ENCODE peak calls at places on chromosomes 5 and 9, in ten cellular contexts. One of them, this sample, is unnamed. For H3K27me3, the result is how much of the 10 kb centered on the place peaks cover.

GRCh38 chr5:180161420-180162303 is 47.3 kb downstream of the RASGEF1C start:
- DNase-seq in GM23248: no peak
- DNase-seq in neural progenitor cell: peak
- DNase-seq in HCT116: no peak
- DNase-seq in PC-9: no peak
- DNase-seq in fibroblast of lung: no peak
- DNase-seq in GM23338: peak
- DNase-seq in HepG2: peak
- DNase-seq in IMR-90: no peak
- DNase-seq in H1: no peak
- DNase-seq in this sample: peak

GRCh38 chr5:62486672-62487071 is 74.1 kb downstream of the IPO11 start:
- DNase-seq in GM23248: no peak
- DNase-seq in neural progenitor cell: no peak
- DNase-seq in HCT116: no peak
- DNase-seq in PC-9: no peak
- DNase-seq in fibroblast of lung: no peak
- DNase-seq in GM23338: no peak
- DNase-seq in HepG2: no peak
- DNase-seq in IMR-90: no peak
- DNase-seq in H1: no peak
- DNase-seq in this sample: no peak

GRCh38 chr9:83385317-83385716 is 152.9 kb downstream of the FRMD3 start:
- DNase-seq in GM23248: peak
- DNase-seq in neural progenitor cell: no peak
- DNase-seq in HCT116: no peak
- DNase-seq in PC-9: no peak
- DNase-seq in fibroblast of lung: no peak
- DNase-seq in GM23338: no peak
- DNase-seq in HepG2: no peak
- DNase-seq in IMR-90: no peak
- DNase-seq in H1: no peak
- DNase-seq in this sample: no peak

GRCh38 chr5:40240111-40240510 is 439.6 kb upstream of the PTGER4 start:
- DNase-seq in GM23248: peak
- DNase-seq in neural progenitor cell: no peak
- DNase-seq in HCT116: no peak
- DNase-seq in PC-9: no peak
- DNase-seq in fibroblast of lung: peak
- DNase-seq in GM23338: no peak
- DNase-seq in HepG2: no peak
- DNase-seq in IMR-90: peak
- DNase-seq in H1: no peak
- DNase-seq in this sample: no peak

GRCh38 chr9:82722051-82722450 is 340.9 kb downstream of the RASEF start:
- DNase-seq in GM23248: no peak
- DNase-seq in neural progenitor cell: no peak
- DNase-seq in HCT116: no peak
- DNase-seq in PC-9: no peak
- DNase-seq in fibroblast of lung: no peak
- DNase-seq in GM23338: no peak
- DNase-seq in HepG2: no peak
- DNase-seq in IMR-90: no peak
- DNase-seq in H1: no peak
- DNase-seq in this sample: no peak

GRCh38 chr5:103393131-103393754 is 134.7 kb downstream of the MACIR start:
- DNase-seq in GM23248: peak
- DNase-seq in neural progenitor cell: peak
- DNase-seq in HCT116: no peak
- DNase-seq in PC-9: no peak
- DNase-seq in fibroblast of lung: peak
- DNase-seq in GM23338: peak
- DNase-seq in HepG2: no peak
- DNase-seq in IMR-90: no peak
- DNase-seq in H1: no peak
- DNase-seq in this sample: no peak

GRCh38 chr5:129447968-129448367 is 12.1 kb upstream of the ADAMTS19 start:
- DNase-seq in GM23248: no peak
- DNase-seq in neural progenitor cell: no peak
- DNase-seq in HCT116: no peak
- DNase-seq in PC-9: no peak
- DNase-seq in fibroblast of lung: no peak
- DNase-seq in GM23338: no peak
- DNase-seq in HepG2: no peak
- DNase-seq in IMR-90: no peak
- DNase-seq in H1: no peak
- DNase-seq in this sample: no peak

GRCh38 chr9:112532427-112532826 is 45.8 kb downstream of the KIAA1958 start:
- DNase-seq in GM23248: peak
- DNase-seq in neural progenitor cell: no peak
- DNase-seq in HCT116: no peak
- DNase-seq in PC-9: no peak
- DNase-seq in fibroblast of lung: peak
- DNase-seq in GM23338: no peak
- DNase-seq in HepG2: no peak
- DNase-seq in IMR-90: peak
- DNase-seq in H1: no peak
- DNase-seq in this sample: no peak

GRCh38 chr5:76617675-76618074 is 5.5 kb downstream of the F2RL2 start:
- DNase-seq in GM23248: peak
- DNase-seq in neural progenitor cell: no peak
- DNase-seq in HCT116: no peak
- DNase-seq in PC-9: no peak
- DNase-seq in fibroblast of lung: peak
- DNase-seq in GM23338: no peak
- DNase-seq in HepG2: no peak
- DNase-seq in IMR-90: peak
- DNase-seq in H1: no peak
- DNase-seq in this sample: no peak

GRCh38 chr9:13932472-13933267 is 381.3 kb downstream of the NFIB start:
- DNase-seq in GM23248: no peak
- DNase-seq in neural progenitor cell: no peak
- DNase-seq in HCT116: no peak
- DNase-seq in PC-9: no peak
- DNase-seq in fibroblast of lung: no peak
- DNase-seq in GM23338: no peak
- DNase-seq in HepG2: no peak
- DNase-seq in IMR-90: no peak
- DNase-seq in H1: no peak
- DNase-seq in this sample: no peak

GRCh38 chr5:135193213-135194125 is 159.4 kb upstream of the PITX1 start:
- DNase-seq in GM23248: peak
- DNase-seq in neural progenitor cell: no peak
- DNase-seq in HCT116: no peak
- DNase-seq in PC-9: no peak
- DNase-seq in fibroblast of lung: peak
- DNase-seq in GM23338: no peak
- DNase-seq in HepG2: no peak
- DNase-seq in IMR-90: peak
- DNase-seq in H1: peak
- DNase-seq in this sample: peak

GRCh38 chr5:135190345-135191083 is 156.5 kb upstream of the PITX1 start:
- DNase-seq in GM23248: no peak
- DNase-seq in neural progenitor cell: peak
- DNase-seq in HCT116: no peak
- DNase-seq in PC-9: no peak
- DNase-seq in fibroblast of lung: no peak
- DNase-seq in GM23338: peak
- DNase-seq in HepG2: no peak
- DNase-seq in IMR-90: no peak
- DNase-seq in H1: peak
- DNase-seq in this sample: no peak

GRCh38 chr5:135191084-135191826 is 157.2 kb upstream of the PITX1 start:
- DNase-seq in GM23248: peak
- DNase-seq in neural progenitor cell: peak
- DNase-seq in HCT116: peak
- DNase-seq in PC-9: peak
- DNase-seq in fibroblast of lung: peak
- DNase-seq in GM23338: peak
- DNase-seq in HepG2: peak
- DNase-seq in IMR-90: peak
- DNase-seq in H1: peak
- DNase-seq in this sample: peak

GRCh38 chr5:135194126-135194488 is 160.1 kb upstream of the PITX1 start:
- DNase-seq in GM23248: no peak
- DNase-seq in neural progenitor cell: no peak
- DNase-seq in HCT116: no peak
- DNase-seq in PC-9: no peak
- DNase-seq in fibroblast of lung: no peak
- DNase-seq in GM23338: no peak
- DNase-seq in HepG2: no peak
- DNase-seq in IMR-90: no peak
- DNase-seq in H1: no peak
- DNase-seq in this sample: no peak

GRCh38 chr5:135192351-135192750 is 158.3 kb upstream of the PITX1 start:
- DNase-seq in GM23248: no peak
- DNase-seq in neural progenitor cell: no peak
- DNase-seq in HCT116: no peak
- DNase-seq in PC-9: no peak
- DNase-seq in fibroblast of lung: no peak
- DNase-seq in GM23338: no peak
- DNase-seq in HepG2: no peak
- DNase-seq in IMR-90: no peak
- DNase-seq in H1: peak
- DNase-seq in this sample: no peak
- H3K27me3 ChIP-seq in GM23248: under half
- H3K27me3 ChIP-seq in neural progenitor cell: half or more
- H3K27me3 ChIP-seq in HCT116: under half
- H3K27me3 ChIP-seq in PC-9: under half
- H3K27me3 ChIP-seq in fibroblast of lung: under half
- H3K27me3 ChIP-seq in GM23338: under half
- H3K27me3 ChIP-seq in HepG2: under half
- H3K27me3 ChIP-seq in IMR-90: under half
- H3K27me3 ChIP-seq in H1: under half
- H3K27me3 ChIP-seq in this sample: under half

GRCh38 chr5:65356274-65356673 is 125.4 kb downstream of the ADAMTS6 start:
- DNase-seq in GM23248: no peak
- DNase-seq in neural progenitor cell: no peak
- DNase-seq in HCT116: no peak
- DNase-seq in PC-9: no peak
- DNase-seq in fibroblast of lung: no peak
- DNase-seq in GM23338: no peak
- DNase-seq in HepG2: no peak
- DNase-seq in IMR-90: no peak
- DNase-seq in H1: no peak
- DNase-seq in this sample: no peak

GRCh38 chr5:65359981-65360380 is 121.7 kb downstream of the ADAMTS6 start:
- DNase-seq in GM23248: peak
- DNase-seq in neural progenitor cell: no peak
- DNase-seq in HCT116: no peak
- DNase-seq in PC-9: no peak
- DNase-seq in fibroblast of lung: peak
- DNase-seq in GM23338: no peak
- DNase-seq in HepG2: no peak
- DNase-seq in IMR-90: peak
- DNase-seq in H1: no peak
- DNase-seq in this sample: no peak

GRCh38 chr5:65359569-65359968 is 122.2 kb downstream of the ADAMTS6 start:
- DNase-seq in GM23248: no peak
- DNase-seq in neural progenitor cell: no peak
- DNase-seq in HCT116: no peak
- DNase-seq in PC-9: no peak
- DNase-seq in fibroblast of lung: no peak
- DNase-seq in GM23338: no peak
- DNase-seq in HepG2: no peak
- DNase-seq in IMR-90: no peak
- DNase-seq in H1: no peak
- DNase-seq in this sample: no peak

GRCh38 chr5:65355301-65355700 is 126.4 kb downstream of the ADAMTS6 start:
- DNase-seq in GM23248: no peak
- DNase-seq in neural progenitor cell: no peak
- DNase-seq in HCT116: no peak
- DNase-seq in PC-9: no peak
- DNase-seq in fibroblast of lung: no peak
- DNase-seq in GM23338: no peak
- DNase-seq in HepG2: no peak
- DNase-seq in IMR-90: peak
- DNase-seq in H1: no peak
- DNase-seq in this sample: no peak
- H2AFZ ChIP-seq in GM23248: no peak
- H2AFZ ChIP-seq in neural progenitor cell: no peak
- H2AFZ ChIP-seq in HCT116: no peak
- H2AFZ ChIP-seq in PC-9: peak
- H2AFZ ChIP-seq in fibroblast of lung: no peak
- H2AFZ ChIP-seq in GM23338: no peak
- H2AFZ ChIP-seq in HepG2: no peak
- H2AFZ ChIP-seq in IMR-90: no peak
- H2AFZ ChIP-seq in H1: no peak
- H2AFZ ChIP-seq in this sample: no peak

GRCh38 chr5:35146386-35146785 is 83.9 kb downstream of the PRLR start:
- DNase-seq in GM23248: peak
- DNase-seq in neural progenitor cell: peak
- DNase-seq in HCT116: no peak
- DNase-seq in PC-9: no peak
- DNase-seq in fibroblast of lung: no peak
- DNase-seq in GM23338: no peak
- DNase-seq in HepG2: no peak
- DNase-seq in IMR-90: no peak
- DNase-seq in H1: no peak
- DNase-seq in this sample: no peak

GRCh38 chr5:35149041-35149440 is 81.2 kb downstream of the PRLR start:
- DNase-seq in GM23248: no peak
- DNase-seq in neural progenitor cell: no peak
- DNase-seq in HCT116: no peak
- DNase-seq in PC-9: no peak
- DNase-seq in fibroblast of lung: no peak
- DNase-seq in GM23338: no peak
- DNase-seq in HepG2: no peak
- DNase-seq in IMR-90: no peak
- DNase-seq in H1: no peak
- DNase-seq in this sample: no peak

GRCh38 chr5:35143841-35144240 is 86.4 kb downstream of the PRLR start:
- DNase-seq in GM23248: peak
- DNase-seq in neural progenitor cell: no peak
- DNase-seq in HCT116: no peak
- DNase-seq in PC-9: no peak
- DNase-seq in fibroblast of lung: no peak
- DNase-seq in GM23338: no peak
- DNase-seq in HepG2: no peak
- DNase-seq in IMR-90: no peak
- DNase-seq in H1: no peak
- DNase-seq in this sample: no peak

GRCh38 chr5:35141739-35142138 is 88.5 kb downstream of the PRLR start:
- DNase-seq in GM23248: no peak
- DNase-seq in neural progenitor cell: no peak
- DNase-seq in HCT116: no peak
- DNase-seq in PC-9: no peak
- DNase-seq in fibroblast of lung: no peak
- DNase-seq in GM23338: no peak
- DNase-seq in HepG2: no peak
- DNase-seq in IMR-90: no peak
- DNase-seq in H1: no peak
- DNase-seq in this sample: no peak

GRCh38 chr5:35145671-35146317 is 84.5 kb downstream of the PRLR start:
- DNase-seq in GM23248: peak
- DNase-seq in neural progenitor cell: no peak
- DNase-seq in HCT116: no peak
- DNase-seq in PC-9: no peak
- DNase-seq in fibroblast of lung: no peak
- DNase-seq in GM23338: no peak
- DNase-seq in HepG2: no peak
- DNase-seq in IMR-90: peak
- DNase-seq in H1: no peak
- DNase-seq in this sample: no peak
- H3K27me3 ChIP-seq in GM23248: under half
- H3K27me3 ChIP-seq in neural progenitor cell: under half
- H3K27me3 ChIP-seq in HCT116: under half
- H3K27me3 ChIP-seq in PC-9: under half
- H3K27me3 ChIP-seq in fibroblast of lung: under half
- H3K27me3 ChIP-seq in GM23338: under half
- H3K27me3 ChIP-seq in HepG2: under half
- H3K27me3 ChIP-seq in IMR-90: under half
- H3K27me3 ChIP-seq in H1: under half
- H3K27me3 ChIP-seq in this sample: under half

GRCh38 chr5:113336975-113337374 is 97.8 kb downstream of the TSSK1B start:
- DNase-seq in GM23248: peak
- DNase-seq in neural progenitor cell: peak
- DNase-seq in HCT116: peak
- DNase-seq in PC-9: peak
- DNase-seq in fibroblast of lung: peak
- DNase-seq in GM23338: peak
- DNase-seq in HepG2: peak
- DNase-seq in IMR-90: peak
- DNase-seq in H1: peak
- DNase-seq in this sample: peak
- H2AFZ ChIP-seq in GM23248: no peak
- H2AFZ ChIP-seq in neural progenitor cell: no peak
- H2AFZ ChIP-seq in HCT116: peak
- H2AFZ ChIP-seq in PC-9: no peak
- H2AFZ ChIP-seq in fibroblast of lung: no peak
- H2AFZ ChIP-seq in GM23338: no peak
- H2AFZ ChIP-seq in HepG2: no peak
- H2AFZ ChIP-seq in IMR-90: peak
- H2AFZ ChIP-seq in H1: no peak
- H2AFZ ChIP-seq in this sample: no peak